ENCODE peak calls at places on chromosomes 4 and X, in six cellular contexts. G is body of pancreas, I is IMR-90, Z is transverse colon, D is stomach, U is HCT116. E is an unnamed sample.

GRCh38 chrX:20252392-20253231 is 14.1 kb downstream of the RPS6KA3 start:
- DNase-seq in G (peak; percentile 66), I (peak; percentile 45), Z (peak; percentile 81), D (peak; percentile 72), U (peak; percentile 26), E (no peak)

GRCh38 chr4:19319607-19320006 is 932.1 kb upstream of the SLIT2 start:
- DNase-seq in G (no peak), I (no peak), Z (no peak), D (no peak), U (no peak), E (no peak)

GRCh38 chr4:24211821-24212220 is 322.0 kb upstream of the PPARGC1A start:
- DNase-seq in G (no peak), I (peak; percentile 85), Z (no peak), D (no peak), U (no peak), E (no peak)

GRCh38 chrX:68147848-68148247 is 285.4 kb downstream of the OPHN1 start:
- DNase-seq in G (no peak), I (no peak), Z (no peak), D (no peak), U (no peak), E (no peak)

GRCh38 chrX:121641560-121641959 is 594.1 kb downstream of the GLUD2 start:
- DNase-seq in G (no peak), I (peak; percentile 0), Z (no peak), D (no peak), U (no peak), E (no peak)

GRCh38 chr4:173866289-173866688 is 336.3 kb upstream of the HAND2 start:
- DNase-seq in G (no peak), I (no peak), Z (no peak), D (no peak), U (no peak), E (no peak)

GRCh38 chr4:159428975-159429692 is 326.3 kb downstream of the RAPGEF2 start:
- DNase-seq in G (no peak), I (no peak), Z (no peak), D (no peak), U (no peak), E (no peak)

GRCh38 chr4:187550256-187550950 is 445.2 kb upstream of the ZFP42 start:
- DNase-seq in G (no peak), I (peak; percentile 30), Z (no peak), D (no peak), U (peak; percentile 7), E (no peak)

GRCh38 chr4:106369456-106370060 is 980 bp upstream of the GIMD1 start:
- DNase-seq in G (peak; percentile 15), I (peak; percentile 86), Z (no peak), D (no peak), U (peak; percentile 79), E (no peak)

GRCh38 chr4:5711479-5712184 is 631 bp downstream of the EVC start:
- DNase-seq in G (peak; percentile 25), I (peak; percentile 51), Z (no peak), D (no peak), U (no peak), E (no peak)

GRCh38 chr4:30833206-30833605 is 113.0 kb downstream of the PCDH7 start:
- DNase-seq in G (no peak), I (no peak), Z (no peak), D (no peak), U (no peak), E (no peak)

GRCh38 chr4:8674311-8674885 is 81.8 kb downstream of the CPZ start:
- DNase-seq in G (no peak), I (no peak), Z (no peak), D (no peak), U (no peak), E (no peak)

GRCh38 chr4:87717276-87718031 is 67.4 kb downstream of the DMP1 start:
- DNase-seq in G (no peak), I (no peak), Z (no peak), D (no peak), U (no peak), E (no peak)

GRCh38 chr4:185524888-185525863 is 10.1 kb downstream of the PDLIM3 start:
- DNase-seq in G (no peak), I (peak; percentile 30), Z (no peak), D (no peak), U (no peak), E (no peak)

GRCh38 chr4:33948921-33949320 is 2295.4 kb downstream of the ARAP2 start:
- DNase-seq in G (no peak), I (no peak), Z (no peak), D (no peak), U (no peak), E (no peak)

GRCh38 chr4:8580321-8581093 is at the start of gene GPR78:
- DNase-seq in G (peak; percentile 55), I (peak; percentile 49), Z (peak; percentile 24), D (peak; percentile 34), U (no peak), E (no peak)

GRCh38 chr4:79597266-79597665 is 189.2 kb upstream of the GK2 start:
- DNase-seq in G (no peak), I (peak; percentile 31), Z (no peak), D (no peak), U (no peak), E (no peak)

DNA sequence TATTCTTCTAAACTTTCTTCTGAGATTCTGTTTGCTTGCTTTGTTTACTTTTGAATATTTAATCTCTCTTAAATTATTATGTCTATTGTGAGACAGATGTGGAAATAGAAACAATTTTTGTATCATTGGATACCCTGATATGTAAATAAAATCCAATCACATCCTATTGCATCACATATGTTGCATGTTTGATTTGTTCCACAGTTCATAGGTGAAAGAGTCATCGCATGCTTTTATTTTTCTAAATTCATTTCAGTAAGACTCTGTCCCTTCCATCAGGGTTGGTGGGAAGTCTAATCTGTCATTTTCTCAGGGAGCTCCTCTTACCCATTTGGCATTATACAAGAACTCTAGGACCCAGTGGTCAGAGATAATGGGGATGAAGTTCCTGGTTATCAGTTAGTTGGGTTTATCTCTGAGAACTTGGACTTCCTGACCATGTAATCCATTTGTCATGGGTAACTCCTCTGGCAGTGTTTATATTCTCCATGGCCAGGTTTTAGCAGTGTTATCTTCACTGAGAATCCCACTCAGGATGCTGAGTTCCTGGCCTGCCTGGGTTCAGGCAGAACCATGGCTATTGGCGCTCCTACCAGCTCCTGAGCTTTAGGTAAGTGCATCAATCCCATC is 227.1 kb upstream of the JADE1 start:
- DNase-seq in G (no peak), I (peak; percentile 24), Z (no peak), D (no peak), U (no peak), E (no peak)
- TF ChIP-seq POLR2A in G (no peak), I (no peak), Z (no peak), D (no peak), U (no peak), E (no peak)

GRCh38 chr4:16016536-16016935 is 53.6 kb upstream of the FGFBP2 start:
- DNase-seq in G (no peak), I (no peak), Z (no peak), D (no peak), U (no peak), E (no peak)
- TF ChIP-seq POLR2A in G (no peak), I (no peak), Z (no peak), D (no peak), U (no peak), E (no peak)

DNA sequence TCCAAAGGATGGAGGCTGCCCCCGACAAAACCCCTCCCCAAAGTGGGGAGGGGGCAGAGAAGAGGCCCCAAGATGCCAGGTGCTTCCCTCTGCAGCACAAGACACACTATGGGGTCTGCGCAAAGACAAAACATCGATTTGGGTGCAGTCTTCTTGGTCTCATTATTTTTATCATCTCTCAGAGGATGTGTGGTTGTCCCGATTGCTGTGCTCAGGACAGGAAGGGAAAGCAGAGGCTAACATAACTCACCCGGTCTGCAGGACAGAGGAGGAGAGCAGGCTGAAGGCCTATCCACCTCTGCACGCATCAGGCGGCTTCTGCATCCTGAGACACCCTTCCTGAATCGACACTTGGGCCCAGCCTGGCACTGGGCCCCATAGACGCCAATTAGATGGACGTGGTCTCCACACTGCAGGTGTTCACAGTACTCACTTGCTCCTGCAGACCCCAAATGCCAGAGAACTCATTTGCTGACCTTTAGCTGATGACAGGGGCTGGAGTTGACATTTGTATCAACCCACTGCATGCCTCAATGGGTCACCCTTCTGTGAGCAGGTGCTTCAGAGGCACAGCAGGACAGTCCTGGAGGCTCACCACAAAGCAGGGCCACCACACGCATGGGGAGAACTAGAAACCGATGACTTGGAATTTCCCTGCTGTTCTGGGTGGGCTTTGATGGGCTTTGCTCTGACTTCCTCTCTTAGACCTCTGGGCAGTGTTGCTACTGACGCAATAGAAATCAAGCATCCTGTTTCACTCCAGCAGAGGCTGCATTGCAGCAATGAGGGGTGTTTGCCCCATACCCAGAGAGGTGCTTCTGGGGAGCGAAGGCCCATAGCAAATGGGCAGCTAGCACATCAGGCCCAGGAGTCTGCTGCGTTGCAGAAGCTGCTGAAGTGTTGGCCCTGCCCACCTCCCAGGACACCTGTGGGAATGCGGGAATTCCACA is 96.3 kb upstream of the ENPP6 start:
- DNase-seq in G (no peak), I (no peak), Z (peak; percentile 36), D (no peak), U (no peak), E (no peak)
- TF ChIP-seq POLR2A in G (no peak), I (no peak), Z (no peak), D (no peak), U (no peak), E (no peak)

GRCh38 chr4:102501176-102501634 is at the start of gene NFKB1:
- DNase-seq in G (peak; percentile 71), I (peak; percentile 89), Z (peak; percentile 73), D (peak; percentile 73), U (no peak), E (peak; percentile 8)
- TF ChIP-seq POLR2A in G (peak; percentile 77), I (peak; percentile 72), Z (no peak), D (no peak), U (peak; percentile 31), E (peak; percentile 50)

GRCh38 chr4:74104145-74104544 is 5.2 kb upstream of the CXCL2 start:
- DNase-seq in G (peak; percentile 72), I (no peak), Z (peak; percentile 31), D (peak; percentile 70), U (no peak), E (no peak)
- TF ChIP-seq POLR2A in G (no peak), I (no peak), Z (no peak), D (no peak), U (no peak), E (no peak)

GRCh38 chrX:41084044-41084359 is 1.2 kb upstream of the USP9X start:
- DNase-seq in G (no peak), I (no peak), Z (no peak), D (no peak), U (no peak), E (no peak)

GRCh38 chrX:41086627-41086932 is 1.3 kb downstream of the USP9X start:
- DNase-seq in G (no peak), I (no peak), Z (no peak), D (no peak), U (no peak), E (no peak)

GRCh38 chrX:41084360-41085104 is 713 bp upstream of the USP9X start:
- DNase-seq in G (peak; percentile 96), I (peak; percentile 96), Z (peak; percentile 99), D (peak; percentile 99), U (peak; percentile 89), E (peak; percentile 98)

GRCh38 chrX:41085883-41086626 is 810 bp downstream of the USP9X start:
- DNase-seq in G (peak; percentile 53), I (peak; percentile 42), Z (peak; percentile 60), D (peak; percentile 50), U (no peak), E (no peak)

GRCh38 chrX:41085105-41085882 is at the start of gene USP9X:
- DNase-seq in G (peak; percentile 87), I (peak; percentile 89), Z (peak; percentile 95), D (peak; percentile 92), U (peak; percentile 54), E (peak; percentile 51)
- TF ChIP-seq POLR2A in G (peak; percentile 65), I (peak; percentile 63), Z (peak; percentile 64), D (peak; percentile 33), U (peak; percentile 33), E (no peak)

E was measured in esophagus squamous epithelium.